ENCODE peak calls at places on chromosomes 12 and 14, in eight cellular contexts. One of them, this sample, is unnamed.
A peak's percentile ranks its signal among the peaks of the same experiment; 100 is the strongest.

GRCh38 chr12:81209001-81209400 is 131.1 kb downstream of the ACSS3 start:
- DNase-seq in HL-60: no peak
- DNase-seq in pancreas: no peak
- DNase-seq in AG04450: no peak
- DNase-seq in H9: no peak
- DNase-seq in colonic mucosa: no peak
- DNase-seq in endothelial cell of umbilical vein: peak; percentile 11
- DNase-seq in dorsolateral prefrontal cortex: no peak
- DNase-seq in this sample: no peak

GRCh38 chr12:131203666-131204415 is 250.1 kb downstream of the ADGRD1 start:
- DNase-seq in pancreas: no peak
- DNase-seq in H9: peak; percentile 22
- DNase-seq in endothelial cell of umbilical vein: no peak
- DNase-seq in AG04450: no peak
- DNase-seq in colonic mucosa: peak; percentile 6
- DNase-seq in HL-60: no peak
- DNase-seq in dorsolateral prefrontal cortex: no peak
- DNase-seq in this sample: no peak

GRCh38 chr12:91663331-91663998 is 480.8 kb upstream of the DCN start:
- DNase-seq in colonic mucosa: no peak
- DNase-seq in AG04450: no peak
- DNase-seq in H9: no peak
- DNase-seq in pancreas: no peak
- DNase-seq in dorsolateral prefrontal cortex: no peak
- DNase-seq in endothelial cell of umbilical vein: peak; percentile 49
- DNase-seq in HL-60: no peak
- DNase-seq in this sample: no peak

GRCh38 chr14:103625361-103626095 is 3.5 kb upstream of the KLC1 start:
- DNase-seq in AG04450: no peak
- DNase-seq in H9: no peak
- DNase-seq in dorsolateral prefrontal cortex: no peak
- DNase-seq in pancreas: no peak
- DNase-seq in endothelial cell of umbilical vein: no peak
- DNase-seq in colonic mucosa: peak; percentile 19
- DNase-seq in HL-60: peak; percentile 28
- DNase-seq in this sample: no peak

GRCh38 chr14:52801014-52801708 is 9.8 kb upstream of the GNPNAT1 start:
- DNase-seq in pancreas: no peak
- DNase-seq in H9: no peak
- DNase-seq in AG04450: peak; percentile 39
- DNase-seq in colonic mucosa: no peak
- DNase-seq in HL-60: no peak
- DNase-seq in endothelial cell of umbilical vein: no peak
- DNase-seq in dorsolateral prefrontal cortex: no peak
- DNase-seq in this sample: no peak

GRCh38 chr14:99839696-99840095 is 46.5 kb downstream of the EML1 start:
- DNase-seq in H9: no peak
- DNase-seq in colonic mucosa: no peak
- DNase-seq in endothelial cell of umbilical vein: no peak
- DNase-seq in AG04450: no peak
- DNase-seq in pancreas: no peak
- DNase-seq in HL-60: no peak
- DNase-seq in dorsolateral prefrontal cortex: no peak
- DNase-seq in this sample: no peak

GRCh38 chr12:115163710-115164109 is 479.7 kb upstream of the TBX3 start:
- DNase-seq in AG04450: no peak
- DNase-seq in pancreas: no peak
- DNase-seq in dorsolateral prefrontal cortex: no peak
- DNase-seq in H9: no peak
- DNase-seq in colonic mucosa: no peak
- DNase-seq in endothelial cell of umbilical vein: no peak
- DNase-seq in HL-60: no peak
- DNase-seq in this sample: no peak

GRCh38 chr12:115916910-115917668 is 360.4 kb downstream of the MED13L start:
- DNase-seq in AG04450: no peak
- DNase-seq in dorsolateral prefrontal cortex: peak; percentile 55
- DNase-seq in pancreas: peak; percentile 83
- DNase-seq in H9: peak; percentile 91
- DNase-seq in HL-60: peak; percentile 35
- DNase-seq in colonic mucosa: peak; percentile 78
- DNase-seq in endothelial cell of umbilical vein: peak; percentile 5
- DNase-seq in this sample: peak; percentile 74

GRCh38 chr14:88007608-88008007 is 2.7 kb downstream of the GPR65 start:
- DNase-seq in pancreas: no peak
- DNase-seq in AG04450: no peak
- DNase-seq in dorsolateral prefrontal cortex: no peak
- DNase-seq in endothelial cell of umbilical vein: no peak
- DNase-seq in HL-60: no peak
- DNase-seq in colonic mucosa: no peak
- DNase-seq in H9: no peak
- DNase-seq in this sample: no peak

GRCh38 chr14:88004637-88005036 is 298 bp upstream of the GPR65 start:
- DNase-seq in endothelial cell of umbilical vein: no peak
- DNase-seq in pancreas: no peak
- DNase-seq in HL-60: no peak
- DNase-seq in colonic mucosa: no peak
- DNase-seq in AG04450: no peak
- DNase-seq in dorsolateral prefrontal cortex: no peak
- DNase-seq in H9: no peak
- DNase-seq in this sample: no peak

GRCh38 chr14:88005050-88005481 is at the start of gene GPR65:
- DNase-seq in H9: no peak
- DNase-seq in AG04450: no peak
- DNase-seq in colonic mucosa: no peak
- DNase-seq in pancreas: no peak
- DNase-seq in dorsolateral prefrontal cortex: no peak
- DNase-seq in HL-60: peak; percentile 70
- DNase-seq in endothelial cell of umbilical vein: no peak
- DNase-seq in this sample: no peak

GRCh38 chr14:88009486-88009885 is 4.6 kb downstream of the GPR65 start:
- DNase-seq in endothelial cell of umbilical vein: no peak
- DNase-seq in pancreas: no peak
- DNase-seq in colonic mucosa: no peak
- DNase-seq in H9: no peak
- DNase-seq in HL-60: no peak
- DNase-seq in AG04450: no peak
- DNase-seq in dorsolateral prefrontal cortex: no peak
- DNase-seq in this sample: no peak

DNA sequence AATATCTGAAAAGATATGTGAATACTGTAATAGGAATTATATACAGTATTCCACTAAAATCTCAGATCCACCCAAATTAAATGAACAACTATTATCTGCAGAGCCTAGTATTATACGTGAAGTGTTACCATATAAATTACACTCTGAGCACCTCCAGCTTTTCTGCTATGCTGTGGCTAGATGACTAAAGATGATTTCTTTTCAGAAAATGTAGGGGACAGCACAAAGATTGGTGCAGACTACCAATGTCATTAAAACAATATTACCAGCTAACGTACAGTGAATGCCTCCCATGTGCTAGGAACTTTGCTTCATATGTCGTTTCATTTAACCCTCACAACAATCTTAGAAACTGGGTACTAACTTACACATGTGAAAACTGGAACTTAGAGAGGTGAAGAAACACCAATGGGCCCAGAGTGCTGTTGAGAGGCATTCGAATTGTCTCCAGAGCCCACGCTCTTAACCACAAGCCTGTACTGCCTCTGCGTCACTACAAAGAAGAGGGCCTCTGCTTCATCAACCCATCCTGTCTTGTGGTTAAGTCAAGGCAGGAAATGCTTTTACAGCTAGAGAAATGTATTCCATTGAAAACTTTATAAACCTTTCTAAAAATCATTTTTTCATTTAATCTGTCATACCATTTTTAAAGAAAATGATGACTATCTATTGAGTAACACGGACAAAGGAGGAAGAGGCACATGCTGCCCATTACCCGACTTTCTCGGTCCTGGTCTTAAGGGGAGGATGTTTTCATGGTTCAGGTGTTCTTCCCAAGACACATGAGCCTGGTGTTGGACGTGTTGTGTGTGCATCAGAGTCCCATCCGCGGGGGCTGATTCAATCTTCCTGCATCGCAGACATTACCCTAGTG is 1.3 kb downstream of the GPR65 start:
- DNase-seq in endothelial cell of umbilical vein: no peak
- DNase-seq in pancreas: no peak
- DNase-seq in AG04450: no peak
- DNase-seq in H9: no peak
- DNase-seq in HL-60: peak; percentile 83
- DNase-seq in dorsolateral prefrontal cortex: no peak
- DNase-seq in colonic mucosa: no peak
- DNase-seq in this sample: no peak
- H3K27ac ChIP-seq in endothelial cell of umbilical vein: no peak overlapping the region
- H3K27ac ChIP-seq in pancreas: peak overlapping the region; percentile 29
- H3K27ac ChIP-seq in AG04450: no peak overlapping the region
- H3K27ac ChIP-seq in H9: no peak overlapping the region
- H3K27ac ChIP-seq in HL-60: peak overlapping the region; percentile 94
- H3K27ac ChIP-seq in dorsolateral prefrontal cortex: no peak overlapping the region
- H3K27ac ChIP-seq in colonic mucosa: peak overlapping the region; percentile 48
- H3K27ac ChIP-seq in this sample: no peak overlapping the region

GRCh38 chr12:128820723-128821432 is 2.9 kb downstream of the SLC15A4 start:
- DNase-seq in AG04450: no peak
- DNase-seq in HL-60: peak; percentile 66
- DNase-seq in H9: no peak
- DNase-seq in dorsolateral prefrontal cortex: no peak
- DNase-seq in endothelial cell of umbilical vein: no peak
- DNase-seq in colonic mucosa: peak; percentile 32
- DNase-seq in pancreas: no peak
- DNase-seq in this sample: no peak

GRCh38 chr12:128825845-128826244 is 2.1 kb upstream of the SLC15A4 start:
- DNase-seq in dorsolateral prefrontal cortex: no peak
- DNase-seq in colonic mucosa: no peak
- DNase-seq in pancreas: no peak
- DNase-seq in HL-60: no peak
- DNase-seq in endothelial cell of umbilical vein: no peak
- DNase-seq in AG04450: no peak
- DNase-seq in H9: no peak
- DNase-seq in this sample: no peak

GRCh38 chr12:128823216-128823915 is 392 bp downstream of the SLC15A4 start:
- DNase-seq in H9: peak; percentile 80
- DNase-seq in HL-60: no peak
- DNase-seq in colonic mucosa: peak; percentile 40
- DNase-seq in pancreas: no peak
- DNase-seq in endothelial cell of umbilical vein: no peak
- DNase-seq in AG04450: no peak
- DNase-seq in dorsolateral prefrontal cortex: no peak
- DNase-seq in this sample: peak; percentile 28

GRCh38 chr12:128827724-128828123 is 4.0 kb upstream of the SLC15A4 start:
- DNase-seq in colonic mucosa: no peak
- DNase-seq in endothelial cell of umbilical vein: no peak
- DNase-seq in pancreas: no peak
- DNase-seq in HL-60: no peak
- DNase-seq in AG04450: no peak
- DNase-seq in dorsolateral prefrontal cortex: no peak
- DNase-seq in H9: no peak
- DNase-seq in this sample: no peak

DNA sequence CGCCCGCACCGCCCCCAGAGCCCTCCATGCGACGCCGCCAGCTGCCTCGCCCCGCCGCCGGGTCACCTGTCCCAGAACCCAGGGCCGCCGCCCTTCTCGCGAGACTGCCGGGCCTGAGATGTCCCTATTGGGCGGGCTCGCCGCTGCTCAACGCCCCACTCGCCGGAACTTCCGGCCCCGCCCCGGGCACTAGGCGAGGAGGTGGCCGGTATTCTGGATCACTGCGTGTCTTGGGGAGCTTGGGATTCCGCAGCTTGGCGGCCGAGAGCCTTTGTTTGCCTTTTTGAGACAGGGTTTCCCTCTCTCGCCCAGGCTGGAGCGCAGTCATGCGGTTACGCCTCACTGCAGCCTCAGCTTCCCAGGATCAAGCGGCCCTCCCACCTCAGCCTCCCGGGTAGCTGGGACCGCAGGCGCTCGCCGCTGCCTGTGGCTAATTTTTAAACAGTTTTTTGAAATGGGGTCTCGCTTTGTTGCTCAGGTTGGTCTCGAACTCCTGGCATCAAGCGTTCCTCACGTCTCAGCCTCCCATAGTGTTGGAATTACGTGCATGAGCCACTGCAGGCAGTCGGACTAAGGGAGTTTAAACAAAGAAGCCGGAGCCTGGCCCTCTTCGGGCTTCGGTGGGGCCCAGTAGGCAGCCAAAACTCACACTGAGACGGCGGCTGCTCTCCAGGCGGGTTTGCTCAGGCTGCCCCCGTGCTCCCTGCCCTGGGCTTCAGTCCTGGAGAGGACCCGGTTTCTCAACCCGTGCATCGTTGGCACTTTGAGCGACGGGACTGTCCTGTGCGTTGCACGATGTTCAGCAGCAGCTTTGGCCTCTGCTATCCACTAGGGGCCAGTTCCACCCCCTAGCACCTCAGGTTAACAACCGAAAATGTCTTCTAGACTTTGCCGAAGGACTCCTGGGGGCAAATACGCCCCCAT is at the start of gene SLC15A4:
- DNase-seq in AG04450: peak; percentile 63
- DNase-seq in pancreas: peak; percentile 95
- DNase-seq in HL-60: peak; percentile 96
- DNase-seq in dorsolateral prefrontal cortex: peak; percentile 96
- DNase-seq in H9: peak; percentile 98
- DNase-seq in endothelial cell of umbilical vein: peak; percentile 85
- DNase-seq in colonic mucosa: peak; percentile 98
- DNase-seq in this sample: peak; percentile 97
- TF ChIP-seq CTCF in AG04450: peak; percentile 24
- TF ChIP-seq CTCF in pancreas: no peak
- TF ChIP-seq CTCF in HL-60: peak; percentile 1
- TF ChIP-seq CTCF in dorsolateral prefrontal cortex: no peak
- TF ChIP-seq CTCF in H9: peak; percentile 40
- TF ChIP-seq CTCF in endothelial cell of umbilical vein: no peak
- TF ChIP-seq CTCF in colonic mucosa: no peak
- TF ChIP-seq CTCF in this sample: no peak

GRCh38 chr12:49675137-49675536 is 32.1 kb downstream of the FMNL3 start:
- DNase-seq in dorsolateral prefrontal cortex: no peak
- DNase-seq in H9: no peak
- DNase-seq in pancreas: no peak
- DNase-seq in HL-60: no peak
- DNase-seq in colonic mucosa: no peak
- DNase-seq in AG04450: no peak
- DNase-seq in endothelial cell of umbilical vein: no peak
- DNase-seq in this sample: no peak

GRCh38 chr12:49674318-49674985 is 32.8 kb downstream of the FMNL3 start:
- DNase-seq in AG04450: no peak
- DNase-seq in endothelial cell of umbilical vein: no peak
- DNase-seq in HL-60: no peak
- DNase-seq in colonic mucosa: no peak
- DNase-seq in H9: no peak
- DNase-seq in pancreas: no peak
- DNase-seq in dorsolateral prefrontal cortex: no peak
- DNase-seq in this sample: no peak

GRCh38 chr12:49671051-49671765 is 36.0 kb downstream of the FMNL3 start:
- DNase-seq in HL-60: peak; percentile 79
- DNase-seq in H9: no peak
- DNase-seq in colonic mucosa: no peak
- DNase-seq in endothelial cell of umbilical vein: peak; percentile 39
- DNase-seq in AG04450: no peak
- DNase-seq in pancreas: no peak
- DNase-seq in dorsolateral prefrontal cortex: no peak
- DNase-seq in this sample: no peak

GRCh38 chr12:49672351-49673181 is 34.6 kb downstream of the FMNL3 start:
- DNase-seq in HL-60: no peak
- DNase-seq in dorsolateral prefrontal cortex: peak; percentile 56
- DNase-seq in AG04450: no peak
- DNase-seq in pancreas: no peak
- DNase-seq in endothelial cell of umbilical vein: peak; percentile 32
- DNase-seq in colonic mucosa: no peak
- DNase-seq in H9: no peak
- DNase-seq in this sample: no peak

DNA sequence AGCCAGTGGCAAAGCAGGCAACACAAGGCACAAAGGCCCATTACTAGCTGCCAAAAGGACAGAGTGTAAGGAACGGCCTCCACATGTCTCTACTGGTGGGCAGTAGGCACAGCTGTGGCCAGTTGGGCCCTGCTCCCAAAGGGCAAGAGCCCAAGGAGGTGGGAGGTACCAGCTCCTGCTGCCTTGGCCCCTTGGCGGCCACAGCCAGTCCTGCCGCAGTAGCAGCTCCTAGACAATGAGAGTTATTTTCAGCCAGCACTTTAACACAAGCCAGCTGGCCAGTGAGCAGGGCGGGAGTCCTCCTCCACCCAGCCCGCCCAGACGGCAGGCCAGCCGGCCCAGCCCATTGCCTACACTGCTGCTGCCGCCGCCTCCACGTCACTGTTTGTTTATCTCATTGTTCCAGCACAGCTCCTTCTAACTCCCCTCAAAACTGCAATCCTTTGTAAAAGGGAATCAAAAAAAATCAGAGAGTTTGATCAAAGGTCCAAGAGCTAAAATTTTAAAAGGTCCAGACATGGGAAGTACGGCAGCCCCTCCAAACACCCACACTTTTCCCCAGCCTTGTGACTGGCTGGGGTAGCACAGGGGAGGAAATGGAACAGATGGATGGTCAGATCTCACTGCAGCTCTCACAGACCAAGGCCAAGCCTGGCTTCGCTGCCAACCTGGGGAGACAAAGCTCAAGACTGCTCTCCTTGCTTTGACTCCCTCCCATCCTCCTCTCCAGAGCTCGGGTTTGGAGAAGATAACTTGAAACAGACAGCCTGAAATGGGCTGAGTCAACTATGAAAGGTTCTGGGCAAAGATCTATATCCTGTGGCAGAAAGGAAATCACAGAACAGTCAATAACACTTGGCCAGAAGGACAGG is 33.5 kb downstream of the FMNL3 start:
- DNase-seq in HL-60: no peak
- DNase-seq in endothelial cell of umbilical vein: peak; percentile 98
- DNase-seq in pancreas: peak; percentile 87
- DNase-seq in AG04450: peak; percentile 88
- DNase-seq in colonic mucosa: peak; percentile 85
- DNase-seq in dorsolateral prefrontal cortex: peak; percentile 95
- DNase-seq in H9: peak; percentile 85
- DNase-seq in this sample: peak; percentile 86
- H3K27ac ChIP-seq in HL-60: no peak overlapping the region
- H3K27ac ChIP-seq in endothelial cell of umbilical vein: peak overlapping the region; percentile 91
- H3K27ac ChIP-seq in pancreas: peak overlapping the region; percentile 89
- H3K27ac ChIP-seq in AG04450: peak overlapping the region; percentile 99
- H3K27ac ChIP-seq in colonic mucosa: peak overlapping the region; percentile 89
- H3K27ac ChIP-seq in dorsolateral prefrontal cortex: peak overlapping the region; percentile 94
- H3K27ac ChIP-seq in H9: no peak overlapping the region
- H3K27ac ChIP-seq in this sample: peak overlapping the region; percentile 86

GRCh38 chr12:111148005-111148404 is 220.9 kb downstream of the PHETA1 start:
- DNase-seq in AG04450: no peak
- DNase-seq in endothelial cell of umbilical vein: no peak
- DNase-seq in pancreas: no peak
- DNase-seq in H9: no peak
- DNase-seq in colonic mucosa: no peak
- DNase-seq in dorsolateral prefrontal cortex: no peak
- DNase-seq in HL-60: no peak
- DNase-seq in this sample: no peak

GRCh38 chr12:111150476-111150875 is 218.4 kb downstream of the PHETA1 start:
- DNase-seq in dorsolateral prefrontal cortex: no peak
- DNase-seq in H9: no peak
- DNase-seq in AG04450: no peak
- DNase-seq in endothelial cell of umbilical vein: no peak
- DNase-seq in colonic mucosa: no peak
- DNase-seq in HL-60: peak; percentile 16
- DNase-seq in pancreas: no peak
- DNase-seq in this sample: no peak

GRCh38 chr12:111151441-111151840 is 217.5 kb downstream of the PHETA1 start:
- DNase-seq in pancreas: no peak
- DNase-seq in dorsolateral prefrontal cortex: no peak
- DNase-seq in colonic mucosa: no peak
- DNase-seq in HL-60: no peak
- DNase-seq in H9: no peak
- DNase-seq in endothelial cell of umbilical vein: no peak
- DNase-seq in AG04450: no peak
- DNase-seq in this sample: no peak

GRCh38 chr12:111150894-111151293 is 218.0 kb downstream of the PHETA1 start:
- DNase-seq in H9: no peak
- DNase-seq in AG04450: no peak
- DNase-seq in pancreas: no peak
- DNase-seq in dorsolateral prefrontal cortex: no peak
- DNase-seq in colonic mucosa: no peak
- DNase-seq in endothelial cell of umbilical vein: no peak
- DNase-seq in HL-60: no peak
- DNase-seq in this sample: no peak

DNA sequence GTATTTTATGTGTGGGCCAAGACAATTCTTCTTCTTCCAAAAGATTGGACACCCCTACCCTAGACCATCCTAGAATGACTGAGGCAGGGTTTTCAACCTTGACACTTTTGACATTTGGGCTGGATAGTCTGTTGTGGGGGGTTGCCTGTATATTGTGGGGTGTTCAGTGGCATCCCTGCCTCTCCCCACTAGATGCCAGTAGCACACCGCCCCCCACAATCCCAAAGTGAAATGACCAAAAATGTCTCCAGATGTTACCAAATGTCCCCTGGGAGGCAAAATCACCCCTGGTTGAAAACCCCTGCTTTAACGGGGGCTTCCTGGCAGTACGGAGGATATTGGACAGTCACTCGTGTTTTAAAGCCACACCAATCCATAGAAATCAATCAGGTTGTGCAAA is 219.6 kb downstream of the PHETA1 start:
- DNase-seq in dorsolateral prefrontal cortex: no peak
- DNase-seq in HL-60: peak; percentile 25
- DNase-seq in H9: no peak
- DNase-seq in endothelial cell of umbilical vein: no peak
- DNase-seq in pancreas: no peak
- DNase-seq in colonic mucosa: no peak
- DNase-seq in AG04450: no peak
- DNase-seq in this sample: no peak
- TF ChIP-seq CTCF in dorsolateral prefrontal cortex: no peak
- TF ChIP-seq CTCF in HL-60: peak; percentile 22
- TF ChIP-seq CTCF in H9: no peak
- TF ChIP-seq CTCF in endothelial cell of umbilical vein: no peak
- TF ChIP-seq CTCF in pancreas: no peak
- TF ChIP-seq CTCF in colonic mucosa: no peak
- TF ChIP-seq CTCF in AG04450: no peak
- TF ChIP-seq CTCF in this sample: no peak

This sample was measured in prostate gland.